ENCODE peak calls at places on chromosomes 5 and 9, in seven cellular contexts. G is Peyer's patch, Y is endodermal cell, U is uterus, V is SK-N-SH, L is lower lobe of right lung, I is spleen. R is an unnamed sample. For H3K4me1, the result is how much of the 10 kb centered on the place peaks cover.

GRCh38 chr9:5326893-5327548 is 12.7 kb downstream of the RLN1 start:
- DNase-seq in G (peak), I (no peak), Y (peak), L (peak), U (no peak), V (no peak), R (no peak)

GRCh38 chr9:123282343-123283047 is 14.1 kb upstream of the STRBP start:
- DNase-seq in Y (no peak), L (no peak), I (no peak), V (no peak), U (peak), G (no peak), R (no peak)

GRCh38 chr5:132854301-132854700 is 12.0 kb downstream of the GDF9 start:
- DNase-seq in G (no peak), I (no peak), V (peak), U (no peak), L (no peak), Y (peak), R (no peak)

GRCh38 chr5:120564013-120564412 is 99.9 kb downstream of the PRR16 start:
- DNase-seq in G (no peak), V (no peak), Y (peak), L (no peak), U (no peak), I (no peak), R (no peak)

GRCh38 chr5:67196537-67197059 is at the start of gene CD180:
- DNase-seq in I (no peak), L (no peak), U (no peak), V (no peak), G (peak), Y (no peak), R (no peak)

GRCh38 chr5:88979244-88979643 is 96.3 kb upstream of the MEF2C start:
- DNase-seq in I (no peak), V (no peak), Y (no peak), G (no peak), L (no peak), U (no peak), R (no peak)

GRCh38 chr5:56543431-56544385 is 271.6 kb upstream of the MAP3K1 start:
- DNase-seq in U (no peak), L (no peak), I (no peak), G (no peak), V (no peak), Y (no peak), R (no peak)

GRCh38 chr5:141732417-141732816 is 50.4 kb upstream of the ARAP3 start:
- DNase-seq in I (no peak), V (peak), Y (no peak), U (no peak), G (no peak), L (no peak), R (no peak)

GRCh38 chr5:176662371-176663333 is 15.4 kb downstream of the TSPAN17 start:
- DNase-seq in I (no peak), V (peak), L (no peak), Y (no peak), U (no peak), G (no peak), R (no peak)

GRCh38 chr9:20321683-20322082 is 300.6 kb downstream of the MLLT3 start:
- DNase-seq in G (peak), U (no peak), Y (no peak), L (no peak), I (no peak), V (no peak), R (no peak)

GRCh38 chr9:79233542-79233941 is 338.2 kb upstream of the TLE4 start:
- DNase-seq in G (no peak), V (peak), U (no peak), I (no peak), Y (peak), L (no peak), R (no peak)

GRCh38 chr5:174347183-174347582 is 301.7 kb downstream of the NSG2 start:
- DNase-seq in Y (no peak), V (no peak), U (no peak), G (no peak), L (no peak), I (no peak), R (no peak)

GRCh38 chr9:122821278-122821952 is 7.0 kb downstream of the PDCL start:
- DNase-seq in V (no peak), U (peak), I (no peak), L (peak), G (no peak), Y (no peak), R (no peak)

GRCh38 chr5:153159611-153160010 is 330.9 kb upstream of the GRIA1 start:
- DNase-seq in U (no peak), I (no peak), G (no peak), L (no peak), Y (no peak), V (no peak), R (no peak)

GRCh38 chr9:26163931-26164330 is 485.7 kb upstream of the TUSC1 start:
- DNase-seq in L (no peak), Y (no peak), U (no peak), I (no peak), V (no peak), G (no peak), R (no peak)

GRCh38 chr5:80976985-80977384 is 16.8 kb downstream of the RASGRF2 start:
- DNase-seq in L (no peak), Y (no peak), V (no peak), U (no peak), I (no peak), G (no peak), R (no peak)

GRCh38 chr5:153960269-153961215 is 78.2 kb downstream of the FAM114A2 start:
- DNase-seq in V (no peak), G (no peak), Y (peak), I (no peak), U (no peak), L (no peak), R (no peak)

GRCh38 chr5:41863871-41864486 is 6.2 kb downstream of the OXCT1 start:
- DNase-seq in G (no peak), Y (no peak), L (no peak), U (no peak), V (no peak), I (no peak), R (no peak)

GRCh38 chr5:38234737-38235136 is 23.6 kb upstream of the EGFLAM start:
- DNase-seq in G (no peak), I (no peak), L (no peak), U (no peak), Y (no peak), V (no peak), R (no peak)

GRCh38 chr5:126520593-126520953 is 74.4 kb downstream of the ALDH7A1 start:
- DNase-seq in G (no peak), U (no peak), L (no peak), V (no peak), Y (no peak), I (no peak), R (no peak)

GRCh38 chr9:131739192-131739961 is 499 bp downstream of the RAPGEF1 start:
- DNase-seq in U (peak), L (peak), I (peak), Y (peak), G (no peak), V (peak), R (peak)

GRCh38 chr9:77897292-77897691 is 134.3 kb downstream of the GNAQ start:
- DNase-seq in Y (peak), I (no peak), V (peak), L (no peak), U (peak), G (no peak), R (no peak)

GRCh38 chr5:140190868-140191209 is 15.9 kb downstream of the CYSTM1 start:
- DNase-seq in U (no peak), Y (no peak), I (no peak), G (no peak), V (no peak), L (no peak), R (no peak)

GRCh38 chr9:105510024-105510423 is 47.9 kb upstream of the FKTN start:
- DNase-seq in G (no peak), L (no peak), I (no peak), V (no peak), U (no peak), Y (no peak), R (no peak)

GRCh38 chr5:158943057-158943456 is 156.7 kb downstream of the EBF1 start:
- DNase-seq in G (no peak), V (no peak), Y (no peak), L (no peak), U (peak), I (no peak), R (no peak)

GRCh38 chr5:67510204-67510603 is 313.6 kb upstream of the CD180 start:
- DNase-seq in U (no peak), Y (no peak), L (no peak), V (no peak), G (no peak), I (no peak), R (no peak)

GRCh38 chr5:132364319-132364718 is 5.2 kb upstream of the SLC22A5 start:
- DNase-seq in L (no peak), Y (no peak), U (no peak), V (no peak), I (no peak), G (no peak), R (no peak)

GRCh38 chr9:81871695-81872094 is 56.5 kb upstream of the SPATA31D4 start:
- DNase-seq in U (no peak), Y (no peak), I (no peak), L (no peak), G (no peak), V (no peak), R (no peak)

GRCh38 chr9:97830884-97831829 is 21.9 kb upstream of the FOXE1 start:
- DNase-seq in V (no peak), U (no peak), G (no peak), I (no peak), L (no peak), Y (peak), R (no peak)

GRCh38 chr9:88339322-88339721 is 48.9 kb upstream of the SPIN1 start:
- DNase-seq in L (no peak), U (no peak), V (no peak), G (no peak), Y (no peak), I (no peak), R (no peak)

GRCh38 chr5:18113724-18114123 is 479.5 kb downstream of the TAF11L14 start:
- DNase-seq in U (no peak), I (no peak), G (no peak), L (no peak), Y (no peak), V (no peak), R (no peak)

GRCh38 chr5:31231171-31231570 is 37.7 kb downstream of the CDH6 start:
- DNase-seq in V (no peak), I (no peak), G (no peak), Y (no peak), U (no peak), L (no peak), R (no peak)

GRCh38 chr5:1732955-1733354 is 66.7 kb downstream of the MRPL36 start:
- DNase-seq in U (no peak), I (peak), L (peak), G (no peak), Y (peak), V (peak), R (no peak)

GRCh38 chr5:56516936-56517521 is 283.9 kb upstream of the ANKRD55 start:
- DNase-seq in G (no peak), U (no peak), L (no peak), Y (no peak), I (no peak), V (peak), R (no peak)

GRCh38 chr5:128695791-128696520 is 157.9 kb upstream of the FBN2 start:
- DNase-seq in L (no peak), Y (peak), V (no peak), I (no peak), U (no peak), G (no peak), R (no peak)

GRCh38 chr9:37413311-37413710 is 9.2 kb upstream of the GRHPR start:
- DNase-seq in Y (no peak), L (no peak), G (no peak), I (peak), V (no peak), U (no peak), R (no peak)

GRCh38 chr9:37412431-37413151 is 9.9 kb upstream of the GRHPR start:
- DNase-seq in L (no peak), U (no peak), Y (peak), V (no peak), G (no peak), I (no peak), R (no peak)

GRCh38 chr9:37410354-37410861 is 12.1 kb upstream of the GRHPR start:
- DNase-seq in G (no peak), L (no peak), U (no peak), V (no peak), Y (no peak), I (peak), R (no peak)

GRCh38 chr9:37408933-37409710 is 13.4 kb upstream of the GRHPR start:
- DNase-seq in U (no peak), Y (no peak), G (peak), I (peak), L (no peak), V (no peak), R (peak)

DNA sequence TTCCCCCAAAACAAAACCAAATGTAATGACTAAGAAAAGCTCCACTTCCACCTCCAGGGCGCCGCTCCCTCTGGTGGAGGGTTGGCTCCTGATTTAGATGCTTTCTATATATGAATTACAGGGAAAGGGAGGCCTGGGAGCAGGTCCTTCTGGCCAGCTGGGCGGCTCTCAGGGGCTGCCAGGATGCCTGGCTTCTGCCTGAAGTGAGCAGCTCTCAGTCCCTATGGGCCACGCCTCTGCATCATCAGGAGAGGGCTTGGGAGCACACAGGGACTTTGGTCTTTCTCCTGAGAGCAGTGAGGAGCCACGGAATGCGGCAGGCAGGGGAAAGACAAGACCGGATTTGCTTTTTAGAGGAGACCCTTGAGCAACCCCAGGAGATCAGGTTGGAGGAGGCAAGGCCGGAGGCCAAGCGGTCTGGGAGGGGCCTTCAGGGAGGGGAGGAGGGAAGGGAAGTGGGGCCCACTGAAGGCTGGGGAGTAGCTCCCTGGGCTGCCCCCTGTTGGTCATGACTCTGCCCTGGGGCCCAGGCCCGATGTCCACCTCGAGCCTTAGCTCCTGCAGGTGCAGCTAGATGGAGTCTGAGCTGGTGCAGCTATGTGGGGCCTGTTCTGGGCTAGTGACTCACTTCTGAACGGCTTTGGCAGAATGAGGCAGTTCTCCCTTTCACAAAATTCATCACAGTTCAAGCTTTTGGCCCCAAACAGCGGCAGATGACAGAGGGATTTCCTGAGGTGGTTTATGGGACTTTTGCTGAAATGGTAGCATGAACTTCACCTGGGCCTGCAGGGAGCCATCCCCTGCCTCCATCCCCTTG is 11.3 kb upstream of the GRHPR start:
- DNase-seq in G (peak), U (no peak), Y (peak), L (no peak), V (no peak), I (peak), R (no peak)
- TF ChIP-seq CTCF in G (peak), U (no peak), Y (peak), L (no peak), V (peak), I (no peak), R (no peak)

GRCh38 chr5:119318256-119318914 is 37.4 kb upstream of the TNFAIP8 start:
- DNase-seq in V (no peak), L (no peak), I (peak), Y (peak), U (no peak), G (peak), R (no peak)
- H3K4me1 ChIP-seq in V (under half), L (under half), I (half or more), Y (under half), U (under half), G (under half), R (under half)

DNA sequence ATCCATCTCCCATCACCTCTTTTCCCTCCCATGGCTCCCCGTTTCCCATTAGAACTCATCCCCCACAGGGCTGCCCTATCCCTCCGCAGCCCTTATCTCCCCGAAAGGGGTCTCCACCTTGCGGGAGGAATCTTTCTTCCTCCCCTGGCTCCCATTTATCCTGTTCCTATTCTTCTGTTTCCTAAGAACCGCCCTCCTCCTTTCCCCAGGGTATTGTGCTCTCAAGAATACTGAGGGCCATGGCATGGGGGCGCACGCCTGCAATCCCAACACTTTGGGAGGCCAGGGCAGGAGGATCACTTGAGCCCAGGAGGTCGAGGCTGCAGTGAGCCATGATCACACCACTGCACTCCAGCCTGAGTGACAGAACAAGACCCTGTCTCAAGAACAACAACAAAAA is 665 bp downstream of the CD72 start:
- DNase-seq in L (no peak), V (no peak), Y (no peak), I (no peak), G (peak), U (no peak), R (no peak)
- H3K4me3 ChIP-seq in L (peak), V (no peak), Y (peak), I (peak), G (peak), U (no peak), R (no peak)

GRCh38 chr9:35385042-35385441 is 104.9 kb upstream of the RUSC2 start:
- DNase-seq in Y (no peak), G (no peak), I (no peak), U (no peak), L (no peak), V (no peak), R (no peak)

GRCh38 chr9:35380016-35380415 is 109.9 kb upstream of the RUSC2 start:
- DNase-seq in U (no peak), I (no peak), V (no peak), G (no peak), L (no peak), Y (no peak), R (no peak)

GRCh38 chr9:35374910-35375309 is 115.0 kb upstream of the RUSC2 start:
- DNase-seq in Y (no peak), L (no peak), V (no peak), I (no peak), G (no peak), U (no peak), R (no peak)

GRCh38 chr9:35380619-35381018 is 109.3 kb upstream of the RUSC2 start:
- DNase-seq in L (no peak), V (no peak), I (no peak), G (no peak), Y (no peak), U (no peak), R (no peak)
- TF ChIP-seq CTCF in L (no peak), V (no peak), I (no peak), G (no peak), Y (no peak), U (no peak), R (no peak)

GRCh38 chr9:1989500-1989899 is 25.6 kb upstream of the SMARCA2 start:
- DNase-seq in L (no peak), I (no peak), V (no peak), Y (no peak), G (no peak), U (no peak), R (no peak)

GRCh38 chr9:1995084-1995483 is 20.1 kb upstream of the SMARCA2 start:
- DNase-seq in V (no peak), L (no peak), Y (no peak), U (no peak), I (no peak), G (no peak), R (no peak)

GRCh38 chr9:1997646-1998045 is 17.5 kb upstream of the SMARCA2 start:
- DNase-seq in L (no peak), I (no peak), Y (no peak), U (no peak), V (no peak), G (no peak), R (no peak)

GRCh38 chr9:1996156-1996555 is 19.0 kb upstream of the SMARCA2 start:
- DNase-seq in Y (no peak), L (no peak), G (no peak), V (no peak), U (no peak), I (no peak), R (no peak)

DNA sequence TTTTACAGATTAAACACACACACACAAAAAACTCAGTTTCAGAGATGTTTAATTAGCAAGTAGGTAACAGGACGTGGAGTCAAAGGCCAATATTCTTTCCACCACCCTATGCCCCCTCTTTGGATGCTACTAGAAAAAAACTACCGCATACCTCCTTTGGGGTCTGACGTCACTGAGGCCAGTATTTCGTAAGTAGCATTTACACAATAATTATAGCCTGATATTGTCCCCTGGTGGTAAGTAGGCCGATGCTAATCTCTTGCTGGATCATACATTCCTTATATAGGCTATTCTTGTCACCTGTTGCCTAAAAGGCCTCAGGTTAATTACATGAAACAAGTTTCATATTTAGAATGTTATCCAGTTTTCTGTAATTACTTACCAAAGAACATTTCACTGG is 21.0 kb upstream of the SMARCA2 start:
- DNase-seq in U (no peak), V (no peak), L (no peak), G (no peak), Y (no peak), I (no peak), R (no peak)
- H3K4me1 ChIP-seq in U (under half), V (under half), L (under half), G (under half), Y (under half), I (under half), R (under half)

GRCh38 chr9:121498150-121498486 is 1.5 kb downstream of the GGTA1 start:
- DNase-seq in L (no peak), U (peak), I (no peak), V (peak), G (peak), Y (peak), R (no peak)
- H3K4me3 ChIP-seq in L (peak), U (peak), I (peak), V (peak), G (no peak), Y (peak), R (no peak)

GRCh38 chr9:119453490-119453911 is 84.3 kb upstream of the BRINP1 start:
- DNase-seq in G (no peak), Y (no peak), U (no peak), I (no peak), L (no peak), V (no peak), R (no peak)

GRCh38 chr9:119453980-119454379 is 84.7 kb upstream of the BRINP1 start:
- DNase-seq in I (no peak), G (no peak), V (no peak), U (no peak), Y (no peak), L (no peak), R (no peak)

GRCh38 chr9:119458068-119458467 is 88.8 kb upstream of the BRINP1 start:
- DNase-seq in L (no peak), V (no peak), I (no peak), G (no peak), Y (no peak), U (no peak), R (no peak)
- TF ChIP-seq CTCF in L (no peak), V (peak), I (no peak), G (no peak), Y (no peak), U (no peak), R (no peak)

R was measured in mucosa of descending colon.